ENCODE peak calls at places on chromosomes 3 and 15, in six cellular contexts. W is CD4-positive, alpha-beta memory T cell; L is left ventricle myocardium inferior; N is H1; G is CD4-positive, alpha-beta T cell; M is upper lobe of left lung. D is an unnamed sample. For H3K9me3, the result is how much of the 10 kb centered on the place peaks cover.

GRCh38 chr3:125177746-125178145 is 34.8 kb downstream of the SLC12A8 start:
- DNase-seq in W (no peak), L (no peak), N (no peak), G (no peak), M (no peak), D (no peak)

GRCh38 chr3:102979682-102980378 is 545.0 kb downstream of the ZPLD1 start:
- DNase-seq in W (no peak), L (peak), N (no peak), G (no peak), M (no peak), D (no peak)

GRCh38 chr15:30062881-30063280 is 19.9 kb upstream of the GOLGA8J start:
- DNase-seq in W (no peak), L (no peak), N (no peak), G (no peak), M (no peak), D (no peak)

GRCh38 chr3:41362638-41363559 is 163.6 kb downstream of the CTNNB1 start:
- DNase-seq in W (no peak), L (no peak), N (peak), G (no peak), M (no peak), D (no peak)

GRCh38 chr3:97291901-97292300 is 472.7 kb upstream of the ARL6 start:
- DNase-seq in W (no peak), L (no peak), N (no peak), G (no peak), M (peak), D (no peak)

GRCh38 chr3:133488785-133489367 is 84.6 kb upstream of the CDV3 start:
- DNase-seq in W (no peak), L (no peak), N (no peak), G (no peak), M (no peak), D (no peak)

GRCh38 chr3:54120657-54121403 is 1.5 kb upstream of the CACNA2D3 start:
- DNase-seq in W (no peak), L (no peak), N (peak), G (no peak), M (peak), D (no peak)

GRCh38 chr3:158792709-158793108 is 9.1 kb upstream of the MFSD1 start:
- DNase-seq in W (no peak), L (no peak), N (no peak), G (no peak), M (no peak), D (no peak)

GRCh38 chr3:170751894-170752283 is 118.1 kb downstream of the RPL22L1 start:
- DNase-seq in W (no peak), L (no peak), N (no peak), G (no peak), M (no peak), D (no peak)

GRCh38 chr3:170752571-170753155 is 117.3 kb downstream of the RPL22L1 start:
- DNase-seq in W (no peak), L (no peak), N (no peak), G (no peak), M (no peak), D (no peak)

GRCh38 chr3:170750478-170750830 is 119.5 kb downstream of the RPL22L1 start:
- DNase-seq in W (no peak), L (no peak), N (no peak), G (no peak), M (no peak), D (no peak)

GRCh38 chr3:170751083-170751893 is 118.7 kb downstream of the RPL22L1 start:
- DNase-seq in W (no peak), L (peak), N (no peak), G (no peak), M (no peak), D (no peak)

DNA sequence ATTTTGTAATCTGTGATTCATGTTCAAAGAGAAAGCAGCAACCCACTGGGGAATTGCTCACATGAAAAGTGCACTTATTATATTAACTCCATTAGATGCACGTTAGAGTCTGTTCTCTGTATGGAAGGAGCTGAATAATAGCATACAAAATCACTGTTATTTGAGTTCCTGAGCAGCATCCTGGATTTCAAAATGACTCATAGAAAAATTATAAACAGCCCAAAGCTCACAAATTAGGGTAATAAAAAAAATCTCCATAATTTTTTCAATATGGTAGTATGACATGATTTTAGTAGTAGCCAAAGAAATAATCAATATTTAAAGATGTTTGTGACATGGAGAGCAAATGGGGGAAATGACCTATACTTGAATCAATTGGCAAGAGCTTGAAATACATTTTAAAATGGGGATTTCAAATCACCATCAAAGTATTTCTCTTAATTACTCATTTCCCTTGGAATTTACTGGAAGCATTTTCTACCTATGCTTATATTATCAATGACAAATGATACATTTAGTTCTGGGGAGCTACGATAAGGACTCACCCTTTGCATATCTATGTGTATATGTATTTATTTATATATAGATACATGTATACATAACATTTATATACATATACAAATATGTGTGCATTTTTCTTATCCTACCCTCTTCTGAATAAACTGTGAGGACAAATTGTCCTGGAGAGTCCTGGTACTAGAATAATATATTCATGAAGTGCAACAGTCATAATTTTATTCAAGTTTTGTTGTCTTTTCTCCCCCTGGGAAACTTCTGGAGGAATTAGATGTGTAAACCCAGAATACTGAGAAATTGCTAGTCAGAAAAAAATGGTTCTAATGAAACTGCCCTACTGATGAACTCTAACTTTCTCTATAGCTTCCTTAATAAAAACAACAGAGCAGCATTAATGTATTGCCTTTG is 116.3 kb downstream of the RPL22L1 start:
- DNase-seq in W (no peak), L (no peak), N (no peak), G (no peak), M (no peak), D (no peak)
- H3K9me3 ChIP-seq in W (under half), L (under half), N (under half), G (under half), M (under half), D (under half)

GRCh38 chr15:89383635-89384604 is 49.3 kb upstream of the POLG start:
- DNase-seq in W (no peak), L (peak), N (no peak), G (no peak), M (no peak), D (no peak)

GRCh38 chr15:89381888-89382287 is 47.3 kb upstream of the POLG start:
- DNase-seq in W (no peak), L (no peak), N (no peak), G (no peak), M (no peak), D (no peak)

GRCh38 chr15:89381330-89381729 is 46.7 kb upstream of the POLG start:
- DNase-seq in W (no peak), L (no peak), N (no peak), G (no peak), M (no peak), D (no peak)

GRCh38 chr15:89379818-89380217 is 45.2 kb upstream of the POLG start:
- DNase-seq in W (no peak), L (no peak), N (no peak), G (no peak), M (no peak), D (no peak)

GRCh38 chr15:89382288-89382687 is 47.7 kb upstream of the POLG start:
- DNase-seq in W (no peak), L (no peak), N (no peak), G (no peak), M (no peak), D (no peak)
- H3K9me3 ChIP-seq in W (under half), L (under half), N (under half), G (under half), M (under half), D (under half)

GRCh38 chr3:7817239-7817638 is 684.4 kb upstream of the LMCD1 start:
- DNase-seq in W (no peak), L (no peak), N (no peak), G (no peak), M (no peak), D (no peak)

GRCh38 chr3:7821858-7822257 is 679.8 kb upstream of the LMCD1 start:
- DNase-seq in W (no peak), L (no peak), N (no peak), G (no peak), M (no peak), D (no peak)

GRCh38 chr3:7820969-7821368 is 680.7 kb upstream of the LMCD1 start:
- DNase-seq in W (no peak), L (no peak), N (no peak), G (no peak), M (no peak), D (no peak)
- H3K9me3 ChIP-seq in W (under half), L (half or more), N (under half), G (under half), M (under half), D (under half)

GRCh38 chr15:25184356-25185155 is 229.8 kb downstream of the SNRPN start:
- DNase-seq in W (peak), L (peak), N (no peak), G (no peak), M (no peak), D (no peak)

GRCh38 chr15:25182098-25182478 is 227.3 kb downstream of the SNRPN start:
- DNase-seq in W (peak), L (peak), N (no peak), G (no peak), M (peak), D (peak)

GRCh38 chr15:25182736-25183445 is 228.1 kb downstream of the SNRPN start:
- DNase-seq in W (peak), L (peak), N (peak), G (no peak), M (peak), D (no peak)

GRCh38 chr15:25185156-25185710 is 230.4 kb downstream of the SNRPN start:
- DNase-seq in W (no peak), L (peak), N (no peak), G (no peak), M (peak), D (no peak)

GRCh38 chr15:25183581-25184330 is 229.0 kb downstream of the SNRPN start:
- DNase-seq in W (no peak), L (peak), N (no peak), G (no peak), M (peak), D (no peak)
- H3K9me3 ChIP-seq in W (under half), L (under half), N (half or more), G (under half), M (under half), D (under half)

GRCh38 chr3:143559291-143559690 is 289.0 kb downstream of the SLC9A9 start:
- DNase-seq in W (no peak), L (no peak), N (no peak), G (no peak), M (no peak), D (no peak)
- H3K9me3 ChIP-seq in W (under half), L (under half), N (under half), G (under half), M (under half), D (under half)

DNA sequence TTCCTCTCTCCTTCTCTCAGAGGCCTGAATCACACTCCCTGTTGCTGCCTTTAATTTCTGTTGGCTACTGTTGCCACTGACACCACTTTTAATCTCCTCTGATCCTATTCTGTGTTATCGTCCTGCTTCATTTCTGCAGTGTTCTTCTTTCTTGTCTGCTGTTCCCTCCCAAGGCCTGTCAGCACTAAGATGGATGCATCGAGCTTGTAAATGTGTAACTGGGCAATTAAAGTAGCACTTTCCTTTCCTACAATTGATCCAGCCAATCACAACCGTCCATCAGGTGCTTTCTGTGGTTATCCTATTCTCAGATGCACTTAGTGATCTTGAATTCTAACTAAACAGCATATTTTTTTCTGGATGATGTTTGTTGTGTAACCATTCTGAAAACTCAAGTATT is 71.4 kb upstream of the VEPH1 start:
- DNase-seq in W (no peak), L (no peak), N (no peak), G (no peak), M (no peak), D (no peak)
- H3K9me3 ChIP-seq in W (under half), L (under half), N (under half), G (under half), M (under half), D (under half)

DNA sequence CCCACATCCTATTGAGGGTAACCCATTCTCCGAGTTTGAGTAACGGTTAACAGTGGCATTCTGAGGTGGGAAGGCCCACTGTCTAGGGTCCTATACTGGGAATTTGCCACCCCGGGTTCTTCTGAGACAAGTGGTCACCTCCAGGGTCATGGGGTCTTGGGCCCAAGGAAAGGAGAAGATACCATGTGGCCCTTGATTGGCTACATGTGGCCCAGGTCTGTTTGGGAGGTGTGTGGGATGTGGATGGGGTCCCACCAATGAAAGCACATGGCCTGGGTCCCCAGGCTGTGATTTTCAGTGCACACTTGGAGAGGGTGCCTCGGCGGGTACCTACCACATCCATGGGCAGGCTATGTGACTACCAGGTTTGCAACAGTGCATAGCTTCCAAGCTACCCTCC is 214.4 kb downstream of the UBE3A start:
- DNase-seq in W (no peak), L (no peak), N (no peak), G (no peak), M (no peak), D (no peak)
- H3K9me3 ChIP-seq in W (under half), L (under half), N (half or more), G (under half), M (under half), D (under half)

GRCh38 chr15:58021332-58022230 is 43.9 kb downstream of the ALDH1A2 start:
- DNase-seq in W (no peak), L (no peak), N (no peak), G (no peak), M (no peak), D (no peak)

GRCh38 chr15:58026051-58026450 is 39.5 kb downstream of the ALDH1A2 start:
- DNase-seq in W (no peak), L (no peak), N (no peak), G (no peak), M (no peak), D (no peak)

DNA sequence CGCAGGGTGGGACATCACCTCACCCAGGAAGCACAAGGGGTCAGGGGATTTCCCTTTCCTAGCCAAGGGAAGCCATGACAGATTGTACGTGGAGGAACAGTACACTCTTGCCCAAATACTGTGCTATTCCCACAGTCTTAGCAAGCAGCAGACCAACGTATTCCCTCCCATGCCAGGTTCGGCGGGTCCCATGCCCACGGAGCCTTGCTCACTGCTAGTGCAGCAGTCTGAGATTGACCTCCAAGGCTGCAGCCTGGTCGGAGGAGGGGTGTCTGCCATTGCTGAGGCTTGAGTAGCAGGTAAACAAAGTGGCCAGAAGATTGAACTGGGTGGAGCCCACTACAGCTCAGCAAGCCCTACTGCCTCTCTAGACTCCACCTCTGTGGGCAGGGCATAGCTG is 39.0 kb downstream of the ALDH1A2 start:
- DNase-seq in W (no peak), L (no peak), N (no peak), G (no peak), M (peak), D (no peak)
- H3K9me3 ChIP-seq in W (under half), L (half or more), N (under half), G (under half), M (under half), D (under half)